ENCODE peak calls at places on chromosomes 16 and 17, in ten cellular contexts. B, D, F, I, Y, E, W, L, Q and A are unnamed samples.

GRCh38 chr16:51924744-51925143 is 622.2 kb downstream of the TOX3 start:
- DNase-seq in E (no peak), I (no peak), Y (no peak), L (no peak), B (no peak), W (no peak), F (no peak), D (no peak), Q (no peak), A (no peak)

GRCh38 chr16:17258848-17259713 is 211.7 kb downstream of the XYLT1 start:
- DNase-seq in I (no peak), F (no peak), W (no peak), Q (no peak), E (peak; percentile 6), D (no peak), B (no peak), L (no peak), Y (peak; percentile 29), A (no peak)

GRCh38 chr17:39800540-39800939 is 62.8 kb downstream of the GRB7 start:
- DNase-seq in B (no peak), Q (no peak), L (no peak), D (no peak), I (no peak), W (no peak), Y (no peak), F (no peak), E (no peak), A (no peak)

GRCh38 chr17:76103274-76104139 is at the start of gene EXOC7:
- DNase-seq in W (peak; percentile 92), L (peak; percentile 91), E (peak; percentile 88), B (peak; percentile 39), Q (peak; percentile 93), I (peak; percentile 88), D (peak; percentile 88), Y (peak; percentile 90), F (peak; percentile 85), A (peak; percentile 77)

GRCh38 chr16:49608095-49608494 is 234.5 kb downstream of the C16orf78 start:
- DNase-seq in I (no peak), F (no peak), Y (no peak), E (no peak), D (peak; percentile 43), W (no peak), B (no peak), L (peak; percentile 3), Q (no peak), A (no peak)

GRCh38 chr17:13931752-13932477 is 137.4 kb upstream of the COX10 start:
- DNase-seq in Y (peak; percentile 84), W (peak; percentile 74), B (peak; percentile 18), Q (peak; percentile 55), L (peak; percentile 37), D (peak; percentile 83), E (peak; percentile 3), F (peak; percentile 91), I (peak; percentile 79), A (peak; percentile 35)

GRCh38 chr17:41650794-41651624 is 26.6 kb upstream of the KRT17 start:
- DNase-seq in F (no peak), Y (no peak), W (no peak), D (no peak), L (no peak), I (no peak), Q (no peak), E (no peak), B (no peak), A (no peak)

GRCh38 chr16:20676867-20677266 is 20.6 kb downstream of the ACSM1 start:
- DNase-seq in E (no peak), D (no peak), Y (no peak), Q (no peak), W (no peak), L (no peak), I (no peak), F (no peak), B (no peak), A (no peak)

GRCh38 chr17:50642722-50643656 is 8.3 kb downstream of the ABCC3 start:
- DNase-seq in Y (no peak), B (no peak), E (no peak), I (no peak), Q (no peak), W (no peak), L (no peak), D (no peak), F (no peak), A (no peak)

GRCh38 chr17:61750656-61751055 is 112.7 kb downstream of the BRIP1 start:
- DNase-seq in Y (no peak), B (no peak), W (no peak), F (no peak), Q (no peak), I (no peak), L (no peak), E (no peak), D (no peak), A (no peak)
- TF ChIP-seq CTCF in Y (no peak), B (no peak), W (no peak), F (no peak), Q (no peak), I (no peak), L (no peak), E (no peak), D (no peak), A (no peak)

DNA sequence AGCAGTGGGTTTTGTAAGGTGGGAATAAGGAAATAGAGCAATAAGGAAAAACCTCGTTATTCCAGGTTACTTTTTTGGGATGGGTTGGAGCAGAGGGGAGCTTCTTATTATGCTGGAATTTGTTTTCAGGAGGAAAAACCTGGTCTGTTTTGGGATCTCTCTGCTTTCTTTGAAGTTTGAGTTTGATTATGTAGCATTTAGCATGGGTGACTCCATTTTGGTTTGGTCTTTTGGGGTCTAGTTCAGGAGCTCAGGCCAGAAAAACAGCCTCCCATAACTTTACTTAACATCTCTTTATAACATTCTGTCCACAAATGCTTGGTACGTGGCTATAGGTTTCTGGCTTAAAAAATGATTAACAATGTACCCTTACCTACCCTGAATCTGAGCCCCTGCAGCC is 8.5 kb upstream of the ZG16 start:
- DNase-seq in F (no peak), W (no peak), D (no peak), Q (no peak), L (no peak), I (no peak), B (no peak), E (no peak), Y (no peak), A (no peak)
- TF ChIP-seq CTCF in F (no peak), W (no peak), D (no peak), Q (no peak), L (no peak), I (no peak), B (no peak), E (no peak), Y (no peak), A (no peak)

DNA sequence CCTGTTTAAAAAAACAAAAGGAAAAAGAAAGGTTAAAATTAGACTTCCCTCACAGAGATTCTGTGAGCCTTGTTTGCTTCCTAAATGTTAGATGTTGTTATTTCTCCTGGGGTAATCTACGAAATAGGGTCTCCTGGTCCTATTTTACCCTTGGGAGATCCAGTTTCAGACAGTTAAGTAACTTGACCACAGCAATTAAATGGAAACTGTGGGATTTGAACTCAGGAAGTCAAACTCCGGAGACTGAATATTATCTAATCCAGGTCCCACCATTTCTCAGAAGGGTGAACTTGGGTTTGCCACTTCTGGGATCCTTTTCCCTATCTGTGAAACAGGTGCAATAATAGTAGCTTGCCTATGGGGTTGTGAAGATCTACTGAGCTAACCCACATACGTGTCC is 6.4 kb upstream of the TMC5 start:
- DNase-seq in L (no peak), B (no peak), Y (no peak), Q (no peak), F (no peak), I (no peak), E (no peak), W (no peak), D (no peak), A (no peak)
- TF ChIP-seq CTCF in L (no peak), B (no peak), Y (no peak), Q (no peak), F (no peak), I (no peak), E (no peak), W (no peak), D (no peak), A (no peak)

GRCh38 chr16:87571868-87572244 is 30.5 kb upstream of the JPH3 start:
- DNase-seq in L (no peak), E (no peak), F (no peak), Q (no peak), W (no peak), Y (no peak), D (no peak), B (no peak), I (no peak), A (no peak)

GRCh38 chr16:87576191-87576590 is 26.1 kb upstream of the JPH3 start:
- DNase-seq in F (no peak), Y (no peak), Q (no peak), I (no peak), D (no peak), E (no peak), L (no peak), W (no peak), B (no peak), A (no peak)

GRCh38 chr16:87578531-87578930 is 23.8 kb upstream of the JPH3 start:
- DNase-seq in Y (no peak), L (no peak), F (no peak), E (no peak), D (no peak), W (no peak), Q (no peak), I (no peak), B (no peak), A (no peak)

GRCh38 chr16:87572959-87573358 is 29.3 kb upstream of the JPH3 start:
- DNase-seq in I (no peak), D (no peak), Y (no peak), F (no peak), E (no peak), B (no peak), L (no peak), Q (no peak), W (no peak), A (no peak)

DNA sequence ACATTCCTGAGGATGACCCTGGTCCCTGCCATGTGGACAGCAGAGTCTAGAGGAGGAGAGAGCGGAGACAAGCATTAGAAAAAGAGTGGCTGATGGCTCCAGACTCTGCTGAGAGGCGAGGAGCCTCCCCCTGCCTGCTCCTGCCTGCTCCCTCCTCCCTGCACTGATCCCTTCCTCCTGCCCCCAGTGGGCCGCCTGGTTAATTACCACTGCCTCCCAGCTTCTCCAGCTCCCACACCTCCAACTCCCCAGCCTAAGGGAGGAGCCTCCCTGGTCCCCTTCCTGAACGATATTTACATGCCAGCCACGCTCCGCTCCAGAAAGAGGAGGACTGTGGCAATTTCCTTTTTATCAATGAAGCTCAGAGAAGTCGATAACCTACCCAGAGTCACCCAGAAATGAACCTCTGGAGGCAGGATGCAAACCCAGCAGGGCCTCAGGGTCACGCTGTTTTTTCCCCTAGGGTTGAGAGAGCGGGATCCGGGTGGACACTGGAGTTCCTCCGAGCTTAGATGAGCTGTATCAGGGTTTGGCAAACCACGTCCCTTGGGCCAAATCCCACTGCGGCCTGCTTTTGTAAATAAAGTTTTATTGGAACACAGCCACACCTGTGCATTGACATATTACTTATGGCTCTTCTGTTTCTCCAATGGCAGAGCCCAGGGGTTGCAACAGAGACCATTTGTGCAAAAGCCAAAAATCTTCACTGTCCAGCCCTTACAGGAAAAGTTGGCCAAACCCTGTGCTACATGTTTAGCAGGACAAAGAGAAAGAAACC is 27.1 kb upstream of the JPH3 start:
- DNase-seq in F (no peak), B (no peak), Q (no peak), Y (no peak), E (no peak), I (no peak), W (no peak), L (no peak), D (no peak), A (no peak)
- TF ChIP-seq CTCF in F (no peak), B (no peak), Q (no peak), Y (no peak), E (no peak), I (no peak), W (no peak), L (peak; percentile 19), D (no peak), A (no peak)